ENCODE peak calls at places on chromosomes 16 and 17, in nine cellular contexts. M is activated naive CD4-positive, alpha-beta T cell; E is ELR; W is stimulated activated CD4-positive, alpha-beta T cell treated with anti-CD3 and anti-CD28 coated beads, Interleukin-2, amount 100 ng/mL, for 24 hours; I is activated T-cell treated with anti-CD3 and anti-CD28 coated beads, Interleukin-2, amount 50 U/mL, for 72 hours; K is germinal center; G is NCI-H345; Q is smooth muscle cell of the brain vasculature; P is anterior cingulate cortex. V is an unnamed sample.

GRCh38 chr17:74968361-74968780 is 4.2 kb downstream of the HID1 start:
- DNase-seq in I (no peak), W (no peak), G (no peak), Q (no peak), K (no peak), M (no peak), P (no peak), E (no peak), V (no peak)

GRCh38 chr17:42118545-42118944 is 2.6 kb downstream of the KAT2A start:
- DNase-seq in I (peak; percentile 65), P (no peak), K (peak; percentile 59), W (peak; percentile 55), M (no peak), G (peak; percentile 7), E (peak; percentile 52), Q (no peak), V (peak; percentile 62)

GRCh38 chr16:87657621-87658192 is 55.4 kb downstream of the JPH3 start:
- DNase-seq in Q (no peak), W (no peak), G (no peak), P (no peak), I (no peak), M (no peak), E (peak; percentile 62), K (peak; percentile 36), V (no peak)

GRCh38 chr17:83174859-83175550 is 95.6 kb downstream of the METRNL start:
- DNase-seq in P (no peak), G (no peak), W (no peak), E (no peak), Q (no peak), M (no peak), I (no peak), K (peak; percentile 69), V (no peak)

GRCh38 chr17:56595831-56596740 is 2.6 kb downstream of the NOG start:
- DNase-seq in P (no peak), K (no peak), W (peak; percentile 40), G (no peak), I (peak; percentile 44), E (peak; percentile 68), M (no peak), Q (no peak), V (no peak)

GRCh38 chr17:2926019-2926650 is 129.9 kb downstream of the RAP1GAP2 start:
- DNase-seq in G (no peak), W (no peak), Q (no peak), I (no peak), M (no peak), P (no peak), K (no peak), E (peak; percentile 71), V (peak; percentile 73)

GRCh38 chr17:16940116-16940881 is 31.6 kb downstream of the TNFRSF13B start:
- DNase-seq in P (no peak), M (no peak), I (no peak), E (no peak), K (no peak), W (no peak), Q (no peak), G (no peak), V (no peak)

GRCh38 chr17:8332128-8332527 is 7.5 kb upstream of the ODF4 start:
- DNase-seq in I (no peak), W (no peak), G (no peak), E (no peak), Q (no peak), P (no peak), M (no peak), K (no peak), V (no peak)

GRCh38 chr17:28405632-28406477 is at the start of gene SLC46A1:
- DNase-seq in E (peak; percentile 50), K (peak; percentile 65), I (peak; percentile 72), P (peak; percentile 48), Q (no peak), M (no peak), G (peak; percentile 66), W (peak; percentile 78), V (peak; percentile 51)

GRCh38 chr17:57489321-57489720 is 233.0 kb downstream of the MSI2 start:
- DNase-seq in Q (no peak), W (no peak), K (no peak), G (no peak), P (no peak), I (no peak), E (no peak), M (no peak), V (no peak)

GRCh38 chr17:7014995-7015586 is 2.7 kb downstream of the RNASEK start:
- DNase-seq in Q (no peak), K (peak; percentile 32), E (peak; percentile 67), G (no peak), M (no peak), I (peak; percentile 83), P (no peak), W (peak; percentile 78), V (no peak)

GRCh38 chr16:89275837-89276720 is 58.6 kb downstream of the ZNF778 start:
- DNase-seq in W (no peak), K (no peak), E (no peak), Q (no peak), M (no peak), G (no peak), P (no peak), I (no peak), V (no peak)

GRCh38 chr16:81531415-81531814 is 86.8 kb downstream of the CMIP start:
- DNase-seq in Q (no peak), G (no peak), E (no peak), K (no peak), P (no peak), I (no peak), M (no peak), W (no peak), V (no peak)

GRCh38 chr16:25896412-25896811 is 204.7 kb downstream of the HS3ST4 start:
- DNase-seq in I (no peak), Q (no peak), K (no peak), E (no peak), M (no peak), G (no peak), W (no peak), P (no peak), V (no peak)

GRCh38 chr17:41965694-41966375 is 760 bp upstream of the CNP start:
- DNase-seq in P (no peak), Q (no peak), M (peak; percentile 16), K (peak; percentile 83), G (peak; percentile 98), W (peak; percentile 77), I (peak; percentile 63), E (peak; percentile 64), V (no peak)

GRCh38 chr17:80103061-80103481 is 1.7 kb downstream of the GAA start:
- DNase-seq in Q (no peak), G (no peak), P (no peak), E (no peak), M (no peak), W (no peak), I (no peak), K (no peak), V (no peak)

GRCh38 chr16:13883266-13883665 is 36.7 kb upstream of the ERCC4 start:
- DNase-seq in M (no peak), P (no peak), Q (no peak), E (no peak), W (no peak), I (no peak), K (no peak), G (no peak), V (no peak)

GRCh38 chr16:53085539-53086450 is 31.0 kb downstream of the CHD9 start:
- DNase-seq in K (no peak), Q (peak; percentile 47), P (no peak), I (no peak), E (no peak), W (no peak), M (no peak), G (peak; percentile 37), V (peak; percentile 75)

GRCh38 chr17:4407851-4408250 is 25.9 kb upstream of the SPNS3 start:
- DNase-seq in Q (no peak), W (no peak), K (no peak), E (peak; percentile 52), G (no peak), M (no peak), I (no peak), P (no peak), V (no peak)

GRCh38 chr16:85656351-85657266 is 32.1 kb downstream of the GINS2 start:
- DNase-seq in G (no peak), P (no peak), I (no peak), W (no peak), K (no peak), M (no peak), Q (no peak), E (no peak), V (no peak)

GRCh38 chr17:83203472-83204221 is 124.2 kb downstream of the METRNL start:
- DNase-seq in K (no peak), G (no peak), E (no peak), M (no peak), Q (no peak), P (no peak), W (no peak), I (no peak), V (peak; percentile 3)

GRCh38 chr16:58847902-58848661 is 114.0 kb upstream of the GOT2 start:
- DNase-seq in M (no peak), E (no peak), Q (no peak), P (no peak), I (no peak), K (no peak), G (no peak), W (no peak), V (no peak)

GRCh38 chr17:73532441-73532901 is 111.8 kb downstream of the SDK2 start:
- DNase-seq in E (no peak), G (no peak), P (no peak), W (no peak), K (no peak), I (no peak), M (no peak), Q (no peak), V (peak; percentile 82)

GRCh38 chr16:86517033-86517432 is 6.7 kb downstream of the FOXF1 start:
- DNase-seq in K (no peak), G (no peak), I (no peak), M (no peak), W (no peak), E (no peak), P (no peak), Q (no peak), V (no peak)

GRCh38 chr17:82023447-82024241 is 539 bp downstream of the LRRC45 start:
- DNase-seq in W (peak; percentile 40), E (peak; percentile 45), P (no peak), K (peak; percentile 31), G (peak; percentile 53), Q (no peak), I (peak; percentile 33), M (no peak), V (peak; percentile 48)

GRCh38 chr17:50240876-50241275 is 33.4 kb upstream of the TMEM92 start:
- DNase-seq in P (no peak), Q (no peak), M (no peak), W (no peak), E (no peak), G (no peak), K (no peak), I (no peak), V (no peak)

GRCh38 chr17:7478276-7479138 is 924 bp downstream of the ZBTB4 start:
- DNase-seq in E (peak; percentile 50), K (peak; percentile 61), M (no peak), W (peak; percentile 66), P (peak; percentile 38), Q (no peak), G (peak; percentile 4), I (peak; percentile 65), V (peak; percentile 29)

GRCh38 chr17:57943140-57943539 is 12.1 kb downstream of the CUEDC1 start:
- DNase-seq in Q (no peak), G (no peak), I (no peak), E (peak; percentile 69), M (no peak), P (no peak), W (no peak), K (no peak), V (no peak)

GRCh38 chr17:2107506-2107905 is 52.6 kb downstream of the HIC1 start:
- DNase-seq in I (no peak), E (no peak), G (no peak), W (no peak), P (no peak), M (no peak), K (no peak), Q (no peak), V (no peak)

GRCh38 chr17:77889135-77889505 is 69.4 kb upstream of the TNRC6C start:
- DNase-seq in W (no peak), E (no peak), P (no peak), M (no peak), Q (no peak), G (no peak), K (no peak), I (no peak), V (no peak)

GRCh38 chr17:45992904-45993303 is 6.1 kb upstream of the STH start:
- DNase-seq in Q (no peak), P (no peak), I (no peak), E (no peak), G (no peak), W (no peak), K (no peak), M (no peak), V (no peak)

V was measured in BE2C.